ENCODE peak calls at places on chromosomes 11 and 22, in four cellular contexts. One of them, this sample, is unnamed.
A peak's percentile ranks its signal among the peaks of the same experiment; 100 is the strongest.

GRCh38 chr11:8257003-8257664 is 6.5 kb downstream of the LMO1 start:
- DNase-seq in HS-27A: no peak
- DNase-seq in HTR-8/SVneo: no peak
- DNase-seq in left ventricle myocardium superior: peak; percentile 5
- DNase-seq in this sample: no peak

GRCh38 chr11:113571531-113571930 is 96.3 kb upstream of the DRD2 start:
- DNase-seq in HS-27A: no peak
- DNase-seq in HTR-8/SVneo: no peak
- DNase-seq in left ventricle myocardium superior: no peak
- DNase-seq in this sample: no peak

GRCh38 chr11:57638005-57638760 is 11.5 kb downstream of the YPEL4 start:
- DNase-seq in HS-27A: peak; percentile 84
- DNase-seq in HTR-8/SVneo: peak; percentile 97
- DNase-seq in left ventricle myocardium superior: peak; percentile 72
- DNase-seq in this sample: peak; percentile 57

GRCh38 chr22:39388261-39389011 is 11.1 kb upstream of the TAB1 start:
- DNase-seq in HS-27A: no peak
- DNase-seq in HTR-8/SVneo: peak; percentile 97
- DNase-seq in left ventricle myocardium superior: peak; percentile 91
- DNase-seq in this sample: peak; percentile 56

GRCh38 chr22:49815641-49816071 is 12.0 kb downstream of the BRD1 start:
- DNase-seq in HS-27A: no peak
- DNase-seq in HTR-8/SVneo: no peak
- DNase-seq in left ventricle myocardium superior: no peak
- DNase-seq in this sample: no peak

GRCh38 chr22:38954414-38955043 is 2.9 kb upstream of the APOBEC3A start:
- DNase-seq in HS-27A: no peak
- DNase-seq in HTR-8/SVneo: no peak
- DNase-seq in left ventricle myocardium superior: no peak
- DNase-seq in this sample: no peak

GRCh38 chr11:8988329-8989234 is 15.2 kb downstream of the NRIP3 start:
- DNase-seq in HS-27A: peak; percentile 43
- DNase-seq in HTR-8/SVneo: peak; percentile 38
- DNase-seq in left ventricle myocardium superior: no peak
- DNase-seq in this sample: no peak

GRCh38 chr11:1826552-1827094 is 8.2 kb upstream of the SYT8 start:
- DNase-seq in HS-27A: peak; percentile 57
- DNase-seq in HTR-8/SVneo: no peak
- DNase-seq in left ventricle myocardium superior: peak; percentile 37
- DNase-seq in this sample: no peak

GRCh38 chr11:73393479-73394415 is 17.5 kb downstream of the RELT start:
- DNase-seq in HS-27A: peak; percentile 56
- DNase-seq in HTR-8/SVneo: peak; percentile 87
- DNase-seq in left ventricle myocardium superior: peak; percentile 81
- DNase-seq in this sample: peak; percentile 26

GRCh38 chr22:37661160-37661924 is 2.8 kb downstream of the PDXP start:
- DNase-seq in HS-27A: no peak
- DNase-seq in HTR-8/SVneo: no peak
- DNase-seq in left ventricle myocardium superior: no peak
- DNase-seq in this sample: no peak

GRCh38 chr11:72015511-72016061 is 16.9 kb downstream of the IL18BP start:
- DNase-seq in HS-27A: no peak
- DNase-seq in HTR-8/SVneo: no peak
- DNase-seq in left ventricle myocardium superior: no peak
- DNase-seq in this sample: no peak

GRCh38 chr11:130087294-130087926 is 17.7 kb downstream of the APLP2 start:
- DNase-seq in HS-27A: no peak
- DNase-seq in HTR-8/SVneo: no peak
- DNase-seq in left ventricle myocardium superior: no peak
- DNase-seq in this sample: no peak

GRCh38 chr22:44673406-44673805 is 28.6 kb upstream of the PRR5 start:
- DNase-seq in HS-27A: no peak
- DNase-seq in HTR-8/SVneo: no peak
- DNase-seq in left ventricle myocardium superior: no peak
- DNase-seq in this sample: no peak

GRCh38 chr11:3747704-3748103 is 49.6 kb downstream of the NUP98 start:
- DNase-seq in HS-27A: no peak
- DNase-seq in HTR-8/SVneo: no peak
- DNase-seq in left ventricle myocardium superior: no peak
- DNase-seq in this sample: peak; percentile 21

GRCh38 chr11:28697920-28698827 is 590.0 kb downstream of the METTL15 start:
- DNase-seq in HS-27A: no peak
- DNase-seq in HTR-8/SVneo: no peak
- DNase-seq in left ventricle myocardium superior: peak; percentile 62
- DNase-seq in this sample: peak; percentile 12

GRCh38 chr11:120956710-120957500 is 67.0 kb upstream of the TBCEL start:
- DNase-seq in HS-27A: no peak
- DNase-seq in HTR-8/SVneo: no peak
- DNase-seq in left ventricle myocardium superior: no peak
- DNase-seq in this sample: no peak

GRCh38 chr22:38353142-38353629 is 36.0 kb upstream of the CSNK1E start:
- DNase-seq in HS-27A: no peak
- DNase-seq in HTR-8/SVneo: peak; percentile 56
- DNase-seq in left ventricle myocardium superior: peak; percentile 87
- DNase-seq in this sample: no peak

GRCh38 chr11:72069787-72070251 is 10.5 kb downstream of the NUMA1 start:
- DNase-seq in HS-27A: peak; percentile 76
- DNase-seq in HTR-8/SVneo: peak; percentile 84
- DNase-seq in left ventricle myocardium superior: peak; percentile 83
- DNase-seq in this sample: peak; percentile 86